ENCODE peak calls at places on chromosomes 6 and 20, in four cellular contexts. F, M, B and W are unnamed samples.

GRCh38 chr6:168269455-168270243 is 49.9 kb downstream of the DACT2 start:
- DNase-seq in M (no peak), F (no peak), B (no peak), W (no peak)

GRCh38 chr6:125104425-125104824 is 49.1 kb upstream of the TPD52L1 start:
- DNase-seq in F (no peak), B (no peak), M (peak), W (no peak)

GRCh38 chr6:66478705-66479104 is 771.7 kb upstream of the EYS start:
- DNase-seq in F (no peak), M (no peak), B (no peak), W (no peak)

GRCh38 chr6:43428874-43429273 is 1.5 kb downstream of the ABCC10 start:
- DNase-seq in F (no peak), M (no peak), B (no peak), W (no peak)

GRCh38 chr20:31719644-31720485 is 2.8 kb downstream of the BCL2L1 start:
- DNase-seq in F (peak), B (no peak), M (no peak), W (no peak)

GRCh38 chr6:125781307-125781868 is 9.4 kb upstream of the NCOA7 start:
- DNase-seq in M (no peak), B (no peak), F (no peak), W (no peak)

GRCh38 chr20:18750735-18751134 is 62.8 kb upstream of the SCP2D1 start:
- DNase-seq in M (no peak), B (no peak), F (no peak), W (no peak)

GRCh38 chr6:2226775-2227174 is 18.6 kb downstream of the GMDS start:
- DNase-seq in B (no peak), M (no peak), F (no peak), W (no peak)

GRCh38 chr6:2780109-2780730 is 15.0 kb downstream of the WRNIP1 start:
- DNase-seq in F (no peak), B (no peak), M (no peak), W (no peak)

GRCh38 chr6:134323294-134323693 is 5.4 kb upstream of the SGK1 start:
- DNase-seq in B (no peak), F (no peak), M (no peak), W (no peak)

GRCh38 chr20:24470782-24471582 is 1.6 kb downstream of the SYNDIG1 start:
- DNase-seq in B (no peak), F (peak), M (no peak), W (no peak)

GRCh38 chr20:24468401-24469115 is 871 bp upstream of the SYNDIG1 start:
- DNase-seq in M (no peak), F (no peak), B (no peak), W (no peak)

GRCh38 chr20:24469116-24470030 is at the start of gene SYNDIG1:
- DNase-seq in F (peak), B (no peak), M (no peak), W (no peak)

GRCh38 chr20:24472426-24472825 is 3.0 kb downstream of the SYNDIG1 start:
- DNase-seq in F (no peak), M (no peak), B (no peak), W (no peak)

GRCh38 chr20:24470031-24470781 is 777 bp downstream of the SYNDIG1 start:
- DNase-seq in M (no peak), B (no peak), F (peak), W (no peak)
- H2AFZ ChIP-seq in M (no peak), B (no peak), F (no peak), W (peak)

DNA sequence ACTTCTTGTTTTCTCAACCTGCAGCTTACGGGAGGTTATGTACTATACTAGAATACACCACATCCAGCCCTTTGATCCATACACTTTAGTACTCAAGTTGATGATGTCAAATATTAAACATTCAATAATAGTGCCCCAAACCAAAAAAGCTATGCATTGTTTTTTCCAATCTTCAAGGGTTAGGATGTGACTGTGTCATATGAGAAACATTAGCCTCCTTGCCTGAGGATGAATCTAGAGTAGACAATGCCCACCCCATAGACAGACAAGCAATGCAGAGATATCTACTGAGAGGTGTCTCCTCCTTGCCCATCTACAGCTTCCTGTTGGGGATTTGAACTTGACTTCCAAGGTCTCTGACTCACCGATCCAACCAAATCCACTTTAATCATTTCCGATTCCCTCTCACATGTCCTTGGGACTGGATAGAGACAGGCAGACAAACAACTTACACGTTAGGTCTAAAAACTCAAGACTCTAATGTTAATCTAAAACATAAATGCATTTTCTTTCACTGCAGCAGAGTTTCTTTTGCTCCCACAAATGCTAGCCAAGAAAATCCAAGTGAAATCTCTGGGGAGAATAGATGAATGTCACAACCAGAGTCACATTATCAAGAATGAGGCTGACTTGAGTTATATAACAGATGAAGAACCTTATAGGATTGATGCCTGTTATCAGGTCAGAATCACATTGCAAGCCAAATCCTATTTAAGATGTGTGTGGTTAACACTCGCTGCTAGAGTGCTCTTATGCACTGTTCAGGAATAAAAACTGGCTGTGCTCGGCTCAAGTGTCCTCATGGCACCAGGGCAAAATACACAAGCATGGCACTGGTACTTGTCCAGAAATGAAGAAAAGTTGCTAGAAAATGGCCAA is 75.5 kb upstream of the TNFAIP3 start:
- DNase-seq in F (no peak), B (no peak), M (no peak), W (no peak)
- H2AFZ ChIP-seq in F (no peak), B (no peak), M (no peak), W (no peak)

GRCh38 chr20:47008842-47009518 is 114.3 kb downstream of the EYA2 start:
- DNase-seq in F (no peak), M (no peak), B (no peak), W (no peak)
- H2AFZ ChIP-seq in F (no peak), M (no peak), B (no peak), W (no peak)

GRCh38 chr6:25280617-25280990 is 1.4 kb downstream of the CARMIL1 start:
- DNase-seq in M (peak), F (no peak), B (no peak), W (no peak)

GRCh38 chr6:25278557-25278913 is 639 bp upstream of the CARMIL1 start:
- DNase-seq in F (no peak), B (no peak), M (no peak), W (no peak)

GRCh38 chr6:25277857-25278256 is 1.3 kb upstream of the CARMIL1 start:
- DNase-seq in B (no peak), F (no peak), M (no peak), W (no peak)

GRCh38 chr6:25278914-25279747 is at the start of gene CARMIL1:
- DNase-seq in B (peak), F (peak), M (peak), W (no peak)

GRCh38 chr6:25279748-25280616 is 808 bp downstream of the CARMIL1 start:
- DNase-seq in M (no peak), B (no peak), F (peak), W (no peak)
- H2AFZ ChIP-seq in M (peak), B (peak), F (peak), W (peak)

GRCh38 chr6:145396499-145396898 is 338.8 kb downstream of the EPM2A start:
- DNase-seq in M (no peak), F (no peak), B (no peak), W (no peak)
- H2AFZ ChIP-seq in M (no peak), F (no peak), B (no peak), W (no peak)

DNA sequence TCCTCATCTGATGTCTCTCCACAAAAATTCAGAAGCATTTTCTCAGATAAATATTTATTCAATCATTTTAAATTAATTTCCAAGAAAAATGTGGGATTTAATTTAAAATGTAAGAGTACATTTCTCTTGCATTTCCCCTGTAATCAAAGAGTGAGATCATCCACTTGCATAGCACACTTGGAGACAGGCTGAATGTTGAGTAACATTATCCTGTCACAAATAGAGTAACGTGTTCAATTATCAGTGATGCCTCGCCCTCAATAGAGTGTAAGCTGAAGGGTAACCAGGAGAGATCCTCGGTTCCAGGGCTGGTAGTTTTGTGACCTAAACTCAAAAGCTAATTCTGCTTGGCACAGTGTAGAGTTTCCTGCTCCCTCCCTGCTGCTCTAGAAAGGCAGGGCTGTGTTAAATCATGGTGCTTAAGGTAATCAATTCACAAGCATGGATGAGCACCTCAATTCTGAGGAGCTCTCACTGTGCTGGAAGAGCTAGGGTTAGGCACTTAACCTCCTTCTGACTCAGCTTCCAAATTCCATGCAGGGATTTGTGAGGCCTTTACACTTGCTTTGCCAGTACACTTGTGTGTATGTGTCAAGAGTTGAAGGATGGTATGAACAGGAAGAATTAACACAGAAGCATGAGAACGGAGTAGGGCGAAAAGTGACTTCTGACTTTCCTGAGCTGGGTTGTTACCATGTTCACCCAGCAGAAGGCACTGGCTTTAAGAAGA is 56.6 kb downstream of the MMUT start:
- DNase-seq in M (no peak), F (no peak), B (no peak), W (no peak)
- H2AFZ ChIP-seq in M (no peak), F (no peak), B (no peak), W (no peak)

DNA sequence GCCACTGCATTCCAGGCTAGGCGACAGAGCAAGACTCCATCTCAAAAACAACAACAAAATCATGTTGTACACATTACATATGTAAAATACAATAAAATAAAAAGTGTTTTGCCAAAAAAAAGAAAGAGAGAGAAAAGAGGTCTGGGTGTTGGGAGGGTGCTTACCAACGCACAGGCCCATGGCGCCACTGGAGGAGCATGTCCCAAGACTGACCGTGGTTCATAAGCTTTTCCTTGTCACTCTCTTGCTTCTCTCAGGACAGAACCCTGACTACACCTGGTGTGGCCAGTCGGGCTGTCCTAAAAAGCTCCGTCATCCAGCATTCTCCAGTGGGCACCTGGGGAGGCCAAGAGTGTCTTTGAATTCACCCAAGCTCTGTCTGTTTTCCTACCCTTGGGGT is 48.0 kb upstream of the CNKSR3 start:
- DNase-seq in B (no peak), F (no peak), M (no peak), W (no peak)
- H2AFZ ChIP-seq in B (no peak), F (no peak), M (no peak), W (no peak)

DNA sequence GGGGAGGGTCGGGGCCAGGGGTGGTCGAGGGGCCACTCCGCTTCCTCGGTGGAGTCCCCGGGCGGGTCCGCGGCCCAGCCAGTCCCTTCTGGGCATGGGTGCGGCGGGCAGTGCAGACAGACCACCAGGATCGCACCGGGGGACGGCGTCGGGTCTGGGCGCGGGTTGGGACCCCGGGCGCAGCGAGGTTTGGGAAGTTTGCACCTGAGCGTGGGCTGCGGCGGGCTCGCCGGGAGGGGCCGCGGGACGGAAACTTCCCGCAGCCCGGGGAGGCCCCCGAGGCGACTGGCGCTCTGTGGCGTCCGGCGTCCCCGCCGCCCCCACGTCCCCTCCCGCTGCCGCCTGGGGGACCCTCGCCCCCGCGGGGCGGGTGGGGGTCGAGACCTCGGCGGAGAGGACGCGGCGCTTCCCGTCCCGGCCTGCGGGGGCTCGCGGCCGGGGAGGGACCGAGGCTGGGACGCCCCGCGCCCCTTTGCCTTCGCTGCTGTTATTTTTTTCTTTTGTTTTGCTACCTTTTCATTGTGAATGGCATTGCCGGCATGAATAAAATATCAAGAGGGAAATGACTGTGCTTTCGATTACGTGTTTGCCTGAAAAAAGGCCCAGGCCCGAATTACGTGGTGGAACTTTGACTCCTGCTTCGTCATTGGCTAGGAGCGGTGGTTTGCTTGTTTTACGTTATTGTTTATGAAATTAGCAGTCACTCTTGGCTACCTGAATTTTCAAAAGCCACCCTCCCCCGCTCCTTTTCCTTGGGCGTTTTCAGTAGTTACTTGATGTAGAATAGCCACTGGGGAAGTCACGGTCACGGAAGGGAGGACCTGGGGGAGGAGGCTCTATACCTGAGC is 701 bp downstream of the SNX9 start:
- DNase-seq in F (peak), B (peak), M (peak), W (no peak)
- H2AFZ ChIP-seq in F (no peak), B (no peak), M (peak), W (peak)